ENCODE peak calls at places on chromosomes 12 and 14, in eight cellular contexts. L, O, X, S, Z, T, E and G are unnamed samples.

GRCh38 chr12:113186033-113186365 is 478 bp downstream of the RITA1 start:
- DNase-seq in X (peak; percentile 55), S (peak; percentile 18), Z (no peak), O (no peak), L (no peak), T (no peak), E (no peak), G (no peak)

GRCh38 chr12:34607520-34608195 is 585.4 kb downstream of the ALG10 start:
- DNase-seq in S (no peak), O (no peak), E (no peak), Z (no peak), X (no peak), L (no peak), T (no peak), G (no peak)

GRCh38 chr14:72902802-72903530 is 9.1 kb upstream of the DPF3 start:
- DNase-seq in O (no peak), Z (no peak), E (no peak), S (no peak), L (no peak), X (no peak), T (no peak), G (no peak)

GRCh38 chr14:74457511-74457910 is 31.5 kb upstream of the SYNDIG1L start:
- DNase-seq in O (no peak), T (peak; percentile 6), L (no peak), E (no peak), S (no peak), X (no peak), Z (no peak), G (no peak)

GRCh38 chr14:99822800-99823455 is 29.7 kb downstream of the EML1 start:
- DNase-seq in L (no peak), E (no peak), O (no peak), X (no peak), T (peak; percentile 85), Z (no peak), S (no peak), G (no peak)

GRCh38 chr14:35385042-35385839 is 19.3 kb downstream of the NFKBIA start:
- DNase-seq in X (peak; percentile 89), S (peak; percentile 93), L (peak; percentile 88), E (peak; percentile 45), Z (peak; percentile 91), O (peak; percentile 37), T (peak; percentile 95), G (no peak)

GRCh38 chr12:77644915-77645605 is 185.6 kb upstream of the NAV3 start:
- DNase-seq in L (no peak), S (no peak), E (no peak), T (no peak), O (no peak), Z (no peak), X (no peak), G (no peak)

GRCh38 chr12:54858562-54858961 is 4.2 kb downstream of the MUCL1 start:
- DNase-seq in L (no peak), X (no peak), S (no peak), T (no peak), O (no peak), E (no peak), Z (no peak), G (no peak)

GRCh38 chr12:50584135-50584534 is 79.3 kb downstream of the DIP2B start:
- DNase-seq in E (no peak), S (no peak), O (no peak), Z (no peak), X (no peak), T (no peak), L (no peak), G (no peak)

GRCh38 chr12:77914089-77914488 is 83.4 kb downstream of the NAV3 start:
- DNase-seq in L (no peak), O (no peak), S (no peak), E (no peak), X (peak; percentile 5), Z (no peak), T (no peak), G (no peak)

GRCh38 chr12:130981156-130981789 is 27.6 kb downstream of the ADGRD1 start:
- DNase-seq in E (no peak), L (no peak), X (no peak), Z (no peak), O (no peak), S (no peak), T (no peak), G (no peak)

GRCh38 chr14:64841121-64841611 is 38.5 kb downstream of the SPTB start:
- DNase-seq in L (no peak), T (peak; percentile 46), O (no peak), E (peak; percentile 64), X (peak; percentile 69), S (peak; percentile 62), Z (peak; percentile 67), G (no peak)

GRCh38 chr14:69933623-69934275 is 54.5 kb downstream of the SMOC1 start:
- DNase-seq in Z (no peak), S (no peak), E (no peak), L (no peak), O (no peak), T (no peak), X (no peak), G (no peak)

GRCh38 chr12:126855768-126856167 is 1411.2 kb upstream of the TMEM132C start:
- DNase-seq in S (no peak), T (no peak), L (no peak), E (no peak), O (no peak), Z (no peak), X (no peak), G (no peak)

GRCh38 chr14:75982724-75983358 is 1.0 kb upstream of the TGFB3 start:
- DNase-seq in S (peak; percentile 61), L (peak; percentile 72), Z (peak; percentile 85), E (peak; percentile 47), T (peak; percentile 91), X (peak; percentile 35), O (peak; percentile 28), G (no peak)

GRCh38 chr12:51388066-51388799 is 3.0 kb downstream of the GALNT6 start:
- DNase-seq in L (no peak), E (no peak), O (peak; percentile 26), X (peak; percentile 31), Z (no peak), T (no peak), S (peak; percentile 60), G (no peak)

GRCh38 chr12:50192908-50193307 is 25.7 kb upstream of the CERS5 start:
- DNase-seq in S (peak; percentile 93), O (peak; percentile 78), E (no peak), X (no peak), T (no peak), L (no peak), Z (no peak), G (no peak)

DNA sequence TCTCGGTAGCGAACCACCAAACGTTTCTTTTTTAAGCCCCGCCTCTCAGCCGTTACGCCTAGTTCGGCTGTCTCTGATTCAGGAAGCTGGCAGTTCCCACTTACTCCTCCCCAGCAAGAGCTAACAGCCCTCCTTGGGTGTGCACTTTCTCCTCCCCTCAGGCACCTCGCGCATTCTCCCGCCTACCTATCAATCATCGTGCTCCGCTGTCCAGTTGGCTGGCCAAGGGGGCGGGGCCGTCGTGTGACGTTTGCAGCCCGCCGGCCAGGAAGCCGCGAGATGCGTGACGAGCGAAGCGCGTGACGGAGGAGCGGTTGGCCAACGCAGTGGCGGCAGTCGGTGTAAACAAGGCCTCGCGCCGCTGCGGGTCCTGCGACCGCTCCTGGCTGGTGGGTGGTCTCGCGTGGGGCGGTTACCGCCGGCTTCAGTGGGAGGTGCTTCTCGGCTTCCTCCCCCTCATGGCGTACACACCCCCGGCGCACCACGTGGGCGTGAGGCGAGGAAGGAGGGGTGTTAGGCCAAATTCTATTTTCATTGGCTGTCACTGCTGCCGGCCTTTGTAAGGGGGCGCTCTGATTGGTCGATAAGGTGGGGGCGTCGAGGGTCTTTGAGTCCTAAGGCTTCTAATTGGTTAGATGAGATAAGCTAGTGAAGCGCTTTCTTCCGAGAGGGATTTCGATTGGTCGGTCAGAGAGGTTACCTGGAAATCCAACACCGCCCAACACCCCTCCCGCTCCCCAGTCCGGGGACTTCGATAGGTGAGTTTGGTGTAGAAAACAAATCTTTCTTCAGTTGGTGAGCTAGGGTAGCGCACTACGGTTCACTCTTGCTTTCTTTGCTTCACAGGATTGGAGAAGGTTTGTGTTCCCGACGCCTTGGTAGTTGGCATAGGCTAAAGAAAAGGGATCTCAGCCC is at the start of the genes DCAF11 and NRL:
- DNase-seq in Z (peak; percentile 99), X (peak; percentile 100), O (peak; percentile 100), E (peak; percentile 82), S (peak; percentile 100), T (peak; percentile 100), L (peak; percentile 99), G (peak; percentile 96)
- TF ChIP-seq POLR2A in Z (peak; percentile 9), X (peak; percentile 3), O (peak; percentile 39), E (peak; percentile 20), S (peak; percentile 30), T (no peak), L (peak; percentile 74), G (peak; percentile 45)

GRCh38 chr12:111406474-111407370 is 999 bp downstream of the SH2B3 start:
- DNase-seq in L (peak; percentile 33), X (no peak), O (no peak), T (no peak), S (no peak), E (no peak), Z (peak; percentile 66), G (no peak)
- TF ChIP-seq POLR2A in L (no peak), X (no peak), O (peak; percentile 56), T (no peak), S (no peak), E (peak; percentile 5), Z (no peak), G (no peak)

DNA sequence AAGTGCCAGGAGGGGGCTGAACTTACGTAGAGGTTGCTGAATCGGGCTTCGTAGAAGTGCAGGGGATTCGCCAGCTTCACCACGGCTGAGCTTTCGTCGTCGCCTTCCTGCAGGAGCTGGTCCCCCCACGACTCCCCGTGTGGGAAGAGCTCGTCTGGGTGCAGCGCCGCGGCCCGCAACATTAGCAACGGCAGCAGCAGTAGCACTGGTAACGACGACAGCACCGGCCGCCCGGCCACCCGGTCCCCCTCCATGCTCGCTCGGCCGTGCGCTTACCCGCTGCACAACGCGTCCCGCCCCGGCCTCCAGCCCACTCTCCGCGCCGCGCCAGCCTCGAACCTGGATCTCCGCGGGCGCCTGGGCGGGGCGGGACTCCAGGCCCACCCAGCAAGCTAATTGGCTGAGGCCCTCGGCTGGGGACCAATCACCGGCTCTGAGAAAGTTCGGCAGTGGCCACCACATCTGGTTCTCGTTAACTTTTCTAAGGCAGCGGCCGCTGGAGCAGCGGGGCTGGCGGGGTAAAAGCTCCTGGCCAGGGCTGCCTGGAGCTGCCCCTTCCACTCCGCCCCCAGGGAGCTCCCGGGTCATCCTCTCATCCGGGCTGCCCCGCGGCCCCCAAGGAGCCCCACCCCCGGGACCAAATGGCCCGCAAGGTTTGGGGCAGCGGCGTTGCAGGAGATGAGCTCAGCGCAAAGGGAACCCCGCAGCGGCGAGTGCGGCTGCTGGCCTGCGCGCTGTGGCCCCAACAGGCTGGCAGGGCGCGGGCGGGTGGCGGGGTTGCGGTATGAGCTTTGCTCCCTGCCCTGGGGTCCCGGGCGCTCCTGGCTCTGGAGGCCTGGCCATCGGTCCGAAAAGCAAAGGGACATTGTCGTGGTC is at the start of gene NID2:
- DNase-seq in O (peak; percentile 68), E (no peak), X (peak; percentile 77), S (peak; percentile 95), L (peak; percentile 92), T (peak; percentile 95), Z (peak; percentile 93), G (peak; percentile 92)
- TF ChIP-seq POLR2A in O (no peak), E (no peak), X (no peak), S (peak; percentile 83), L (peak; percentile 69), T (no peak), Z (peak; percentile 91), G (no peak)

DNA sequence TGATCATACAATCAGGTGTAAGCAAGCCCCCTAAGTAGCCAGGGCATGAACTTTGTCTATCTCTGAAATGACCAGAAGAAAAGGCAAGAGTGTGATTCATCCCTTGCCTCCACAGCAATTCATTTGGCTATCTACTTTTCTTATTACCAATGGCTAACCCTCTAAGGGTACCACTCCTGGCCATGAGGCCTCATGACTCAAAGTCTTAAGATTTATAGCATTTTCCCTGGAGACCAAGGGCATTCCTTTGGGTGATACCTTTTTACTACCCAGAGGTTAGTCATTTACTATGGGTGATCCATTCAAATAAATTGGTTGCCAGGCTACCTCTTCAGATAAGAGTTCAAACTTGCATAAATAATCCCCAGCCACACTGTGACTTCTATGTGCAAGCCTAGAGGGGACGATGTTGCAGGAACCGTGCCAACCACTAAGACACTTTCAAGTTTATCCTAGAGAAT is 1.5 kb upstream of the LGALS3 start:
- DNase-seq in Z (no peak), E (peak; percentile 70), O (no peak), L (no peak), X (peak; percentile 61), S (peak; percentile 39), T (no peak), G (no peak)
- TF ChIP-seq POLR2A in Z (no peak), E (no peak), O (no peak), L (no peak), X (no peak), S (no peak), T (no peak), G (no peak)